ENCODE peak calls at places on chromosomes 2 and 18, in ten cellular contexts. C is stimulated activated CD8-positive, alpha-beta memory T cell treated with anti-CD3 and anti-CD28 coated beads, Interleukin-7, amount 100 ng/mL, for 1 hour; W is right cardiac atrium; S is stimulated activated CD4-positive, alpha-beta T cell treated with anti-CD3 and anti-CD28 coated beads, Interleukin-2, amount 100 ng/mL, for 48 hours; E is WTC11; A is lung; P is neural progenitor cell; Q is epithelial cell of prostate; G is kidney tubule cell; M is left cardiac atrium. K is an unnamed sample.

GRCh38 chr2:100526868-100527267 is 35.9 kb upstream of the PDCL3 start:
- DNase-seq in S (no peak), A (no peak), M (no peak), C (no peak), Q (no peak), E (no peak), G (no peak), W (no peak), P (no peak), K (no peak)

GRCh38 chr2:37770797-37771196 is 99.4 kb upstream of the CDC42EP3 start:
- DNase-seq in C (no peak), A (no peak), W (no peak), G (no peak), M (no peak), Q (no peak), P (no peak), S (no peak), E (no peak), K (no peak)

GRCh38 chr2:160687629-160688028 is 194.0 kb upstream of the RBMS1 start:
- DNase-seq in M (no peak), W (no peak), C (no peak), E (no peak), A (no peak), G (no peak), S (no peak), P (no peak), Q (no peak), K (no peak)

GRCh38 chr2:8566788-8567468 is 114.9 kb upstream of the ID2 start:
- DNase-seq in P (no peak), E (no peak), S (no peak), M (peak), C (no peak), Q (no peak), G (peak), A (no peak), W (peak), K (no peak)

GRCh38 chr2:18566145-18566544 is 5.7 kb upstream of the RDH14 start:
- DNase-seq in M (no peak), G (no peak), A (no peak), E (no peak), P (no peak), S (no peak), C (no peak), Q (no peak), W (no peak), K (no peak)

GRCh38 chr2:197919487-197919886 is 115.1 kb downstream of the PLCL1 start:
- DNase-seq in M (no peak), E (no peak), A (no peak), S (no peak), G (peak), C (no peak), W (no peak), P (no peak), Q (no peak), K (no peak)

GRCh38 chr18:72871091-72871490 is 3.3 kb upstream of the NETO1 start:
- DNase-seq in P (no peak), E (no peak), M (no peak), Q (no peak), S (no peak), A (no peak), C (no peak), W (no peak), G (no peak), K (peak)

GRCh38 chr18:36348331-36348730 is 50.8 kb downstream of the FHOD3 start:
- DNase-seq in P (no peak), E (no peak), C (no peak), Q (no peak), G (no peak), S (no peak), M (no peak), A (no peak), W (no peak), K (no peak)

GRCh38 chr2:89834306-89834705 is 1142.8 kb downstream of the RPIA start:
- DNase-seq in C (no peak), W (no peak), A (no peak), P (no peak), M (no peak), E (no peak), S (no peak), Q (no peak), G (no peak), K (no peak)

GRCh38 chr2:179818546-179818945 is 42.9 kb downstream of the ZNF385B start:
- DNase-seq in P (no peak), S (no peak), G (peak), M (no peak), W (no peak), A (no peak), E (no peak), C (no peak), Q (no peak), K (no peak)

GRCh38 chr2:3377279-3377611 is 373 bp downstream of the EIPR1 start:
- DNase-seq in P (no peak), E (no peak), A (no peak), W (no peak), S (peak), G (peak), M (no peak), C (no peak), Q (no peak), K (no peak)

GRCh38 chr2:26034597-26035067 is 748 bp downstream of the RAB10 start:
- DNase-seq in C (no peak), M (no peak), G (no peak), P (peak), W (no peak), E (no peak), A (no peak), Q (no peak), S (no peak), K (no peak)

GRCh38 chr18:70335892-70336726 is 47.3 kb downstream of the SOCS6 start:
- DNase-seq in G (no peak), P (no peak), Q (peak), S (no peak), E (no peak), W (no peak), A (no peak), C (no peak), M (no peak), K (no peak)

GRCh38 chr2:137775529-137775928 is 188.7 kb upstream of the HNMT start:
- DNase-seq in P (no peak), A (no peak), G (no peak), M (no peak), S (no peak), Q (no peak), W (no peak), C (no peak), E (no peak), K (no peak)

GRCh38 chr2:26432363-26432762 is 30.6 kb downstream of the DRC1 start:
- DNase-seq in M (no peak), P (no peak), Q (no peak), W (no peak), G (no peak), A (no peak), S (no peak), C (no peak), E (no peak), K (no peak)

GRCh38 chr2:86622878-86623548 is 652 bp downstream of the RNF103 start:
- DNase-seq in A (peak), Q (no peak), W (peak), C (no peak), P (no peak), S (peak), M (peak), G (no peak), E (peak), K (no peak)

GRCh38 chr2:46087492-46087891 is 209.7 kb upstream of the EPAS1 start:
- DNase-seq in P (no peak), M (no peak), S (no peak), G (no peak), C (no peak), Q (no peak), A (no peak), W (no peak), E (no peak), K (no peak)

GRCh38 chr2:175743020-175743419 is 259.0 kb downstream of the LNPK start:
- DNase-seq in C (no peak), A (no peak), S (no peak), E (no peak), M (no peak), G (no peak), P (no peak), W (no peak), Q (no peak), K (no peak)

GRCh38 chr2:226136739-226137138 is 662.9 kb downstream of the IRS1 start:
- DNase-seq in M (no peak), W (peak), A (no peak), E (no peak), Q (peak), G (peak), P (no peak), S (no peak), C (no peak), K (no peak)

GRCh38 chr2:26459991-26460612 is 17.8 kb downstream of the OTOF start:
- DNase-seq in S (no peak), W (peak), M (no peak), A (no peak), Q (no peak), P (no peak), C (no peak), G (no peak), E (no peak), K (no peak)

GRCh38 chr2:191145769-191146471 is 4.9 kb downstream of the STAT4 start:
- DNase-seq in M (no peak), P (no peak), E (no peak), G (no peak), C (no peak), S (no peak), W (no peak), A (no peak), Q (peak), K (no peak)

GRCh38 chr18:13258792-13259385 is 40.3 kb downstream of the LDLRAD4 start:
- DNase-seq in C (no peak), S (no peak), W (no peak), E (no peak), M (no peak), A (no peak), P (no peak), G (peak), Q (no peak), K (no peak)

GRCh38 chr2:84815146-84815545 is 65.7 kb downstream of the TRABD2A start:
- DNase-seq in P (no peak), G (no peak), E (no peak), Q (no peak), A (no peak), W (no peak), C (no peak), M (no peak), S (no peak), K (no peak)

GRCh38 chr2:189836644-189837043 is 52.4 kb downstream of the PMS1 start:
- DNase-seq in E (no peak), S (no peak), Q (no peak), M (no peak), W (no peak), G (peak), C (no peak), A (no peak), P (no peak), K (peak)

GRCh38 chr2:217928324-217929293 is 74.2 kb downstream of the TNS1 start:
- DNase-seq in Q (no peak), G (peak), A (peak), P (no peak), S (no peak), C (no peak), M (peak), W (peak), E (no peak), K (no peak)

GRCh38 chr2:240786871-240787311 is 33.1 kb downstream of the KIF1A start:
- DNase-seq in Q (no peak), E (no peak), P (no peak), A (no peak), G (no peak), W (no peak), S (no peak), M (peak), C (no peak), K (no peak)

GRCh38 chr18:76859474-76860339 is 37.4 kb downstream of the ZNF236 start:
- DNase-seq in M (no peak), C (no peak), P (no peak), E (no peak), A (no peak), S (peak), Q (no peak), G (no peak), W (no peak), K (no peak)

GRCh38 chr2:206716607-206717006 is 1.6 kb downstream of the DYTN start:
- DNase-seq in W (no peak), C (no peak), G (no peak), E (no peak), Q (no peak), S (no peak), M (no peak), P (no peak), A (no peak), K (no peak)

GRCh38 chr2:569681-570080 is 107.5 kb downstream of the TMEM18 start:
- DNase-seq in P (no peak), S (no peak), G (no peak), C (no peak), M (no peak), E (no peak), W (no peak), Q (no peak), A (no peak), K (no peak)

GRCh38 chr2:49028101-49028500 is 126.2 kb downstream of the FSHR start:
- DNase-seq in E (no peak), M (no peak), S (no peak), W (no peak), C (no peak), G (peak), A (no peak), Q (no peak), P (no peak), K (no peak)

GRCh38 chr2:33023732-33024301 is 77.1 kb downstream of the LTBP1 start:
- DNase-seq in C (no peak), P (no peak), A (no peak), S (no peak), M (no peak), E (no peak), Q (no peak), W (no peak), G (no peak), K (no peak)

GRCh38 chr2:136139601-136140000 is 21.7 kb upstream of the CXCR4 start:
- DNase-seq in W (no peak), G (no peak), Q (no peak), P (no peak), S (no peak), E (no peak), C (no peak), M (no peak), A (no peak), K (no peak)

GRCh38 chr2:150517951-150518680 is 30.6 kb upstream of the RND3 start:
- DNase-seq in C (no peak), A (no peak), P (no peak), M (no peak), W (no peak), E (no peak), Q (no peak), G (peak), S (no peak), K (no peak)

GRCh38 chr2:122300758-122301157 is 545.3 kb downstream of the TSN start:
- DNase-seq in W (no peak), C (no peak), M (no peak), S (no peak), G (peak), P (no peak), E (peak), A (no peak), Q (no peak), K (no peak)

GRCh38 chr2:174971868-174972781 is 33.1 kb downstream of the CHN1 start:
- DNase-seq in M (no peak), E (no peak), A (no peak), C (no peak), Q (peak), W (no peak), S (no peak), P (no peak), G (peak), K (no peak)

GRCh38 chr2:29293830-29294438 is 178.7 kb downstream of the CLIP4 start:
- DNase-seq in A (no peak), G (peak), S (no peak), P (peak), W (no peak), Q (no peak), C (no peak), M (no peak), E (peak), K (no peak)

GRCh38 chr2:169360984-169361705 is 1.2 kb downstream of the LRP2 start:
- DNase-seq in E (peak), S (no peak), P (peak), Q (no peak), G (no peak), M (no peak), C (no peak), A (no peak), W (no peak), K (no peak)

GRCh38 chr18:37332764-37333420 is 232.7 kb downstream of the CELF4 start:
- DNase-seq in C (no peak), W (no peak), E (no peak), S (no peak), A (no peak), G (no peak), M (no peak), Q (no peak), P (peak), K (no peak)

K was measured in AG09319.